ENCODE peak calls at places on chromosomes 5 and 9, in seven cellular contexts. One of them, this sample, is unnamed.
A peak's percentile ranks its signal among the peaks of the same experiment; 100 is the strongest.

GRCh38 chr9:85420750-85421149 is 321.0 kb downstream of the AGTPBP1 start:
- DNase-seq in psoas muscle: no peak
- DNase-seq in A549: no peak
- DNase-seq in fibroblast of lung: no peak
- DNase-seq in body of pancreas: no peak
- DNase-seq in transverse colon: no peak
- DNase-seq in AG10803: peak; percentile 28
- DNase-seq in this sample: no peak

GRCh38 chr5:127615916-127616315 is 33.0 kb upstream of the CTXN3 start:
- DNase-seq in transverse colon: no peak
- DNase-seq in body of pancreas: no peak
- DNase-seq in A549: no peak
- DNase-seq in fibroblast of lung: peak; percentile 5
- DNase-seq in psoas muscle: no peak
- DNase-seq in AG10803: peak; percentile 4
- DNase-seq in this sample: peak; percentile 14

GRCh38 chr5:65198777-65199120 is 283.0 kb downstream of the ADAMTS6 start:
- DNase-seq in body of pancreas: no peak
- DNase-seq in transverse colon: no peak
- DNase-seq in fibroblast of lung: peak; percentile 86
- DNase-seq in AG10803: peak; percentile 99
- DNase-seq in psoas muscle: no peak
- DNase-seq in A549: peak; percentile 33
- DNase-seq in this sample: peak; percentile 98

GRCh38 chr5:158409507-158409906 is 550.6 kb upstream of the CLINT1 start:
- DNase-seq in AG10803: no peak
- DNase-seq in A549: no peak
- DNase-seq in body of pancreas: no peak
- DNase-seq in psoas muscle: no peak
- DNase-seq in transverse colon: no peak
- DNase-seq in fibroblast of lung: no peak
- DNase-seq in this sample: no peak

GRCh38 chr9:12684923-12685468 is 8.2 kb upstream of the TYRP1 start:
- DNase-seq in transverse colon: no peak
- DNase-seq in fibroblast of lung: no peak
- DNase-seq in body of pancreas: no peak
- DNase-seq in A549: no peak
- DNase-seq in psoas muscle: no peak
- DNase-seq in AG10803: no peak
- DNase-seq in this sample: no peak

GRCh38 chr5:14560091-14560595 is 21.4 kb upstream of the OTULINL start:
- DNase-seq in transverse colon: peak; percentile 70
- DNase-seq in A549: no peak
- DNase-seq in psoas muscle: no peak
- DNase-seq in AG10803: no peak
- DNase-seq in body of pancreas: no peak
- DNase-seq in fibroblast of lung: no peak
- DNase-seq in this sample: no peak

GRCh38 chr5:163115011-163115410 is 322.4 kb upstream of the CCNG1 start:
- DNase-seq in transverse colon: no peak
- DNase-seq in body of pancreas: no peak
- DNase-seq in fibroblast of lung: no peak
- DNase-seq in psoas muscle: no peak
- DNase-seq in A549: no peak
- DNase-seq in AG10803: no peak
- DNase-seq in this sample: no peak

GRCh38 chr9:122087406-122088200 is 5.5 kb downstream of the TTLL11 start:
- DNase-seq in fibroblast of lung: peak; percentile 76
- DNase-seq in body of pancreas: no peak
- DNase-seq in transverse colon: no peak
- DNase-seq in psoas muscle: no peak
- DNase-seq in A549: no peak
- DNase-seq in AG10803: peak; percentile 78
- DNase-seq in this sample: peak; percentile 86

GRCh38 chr9:131276891-131277672 is 772 bp upstream of the FAM78A start:
- DNase-seq in body of pancreas: no peak
- DNase-seq in AG10803: no peak
- DNase-seq in transverse colon: no peak
- DNase-seq in fibroblast of lung: no peak
- DNase-seq in A549: no peak
- DNase-seq in psoas muscle: no peak
- DNase-seq in this sample: no peak

GRCh38 chr9:111037744-111038335 is 430 bp downstream of the LPAR1 start:
- DNase-seq in psoas muscle: peak; percentile 42
- DNase-seq in body of pancreas: peak; percentile 56
- DNase-seq in transverse colon: peak; percentile 42
- DNase-seq in AG10803: peak; percentile 40
- DNase-seq in fibroblast of lung: peak; percentile 31
- DNase-seq in A549: no peak
- DNase-seq in this sample: peak; percentile 77

GRCh38 chr9:97755618-97756267 is 58.6 kb upstream of the XPA start:
- DNase-seq in fibroblast of lung: no peak
- DNase-seq in psoas muscle: no peak
- DNase-seq in A549: no peak
- DNase-seq in body of pancreas: no peak
- DNase-seq in AG10803: no peak
- DNase-seq in transverse colon: no peak
- DNase-seq in this sample: no peak

GRCh38 chr5:134552301-134552700 is 26.8 kb downstream of the JADE2 start:
- DNase-seq in AG10803: peak; percentile 94
- DNase-seq in fibroblast of lung: peak; percentile 97
- DNase-seq in transverse colon: no peak
- DNase-seq in A549: no peak
- DNase-seq in psoas muscle: peak; percentile 75
- DNase-seq in body of pancreas: peak; percentile 78
- DNase-seq in this sample: peak; percentile 96

GRCh38 chr9:129898205-129898604 is 62.9 kb downstream of the USP20 start:
- DNase-seq in psoas muscle: no peak
- DNase-seq in A549: peak; percentile 37
- DNase-seq in body of pancreas: no peak
- DNase-seq in transverse colon: no peak
- DNase-seq in fibroblast of lung: peak; percentile 36
- DNase-seq in AG10803: peak; percentile 20
- DNase-seq in this sample: no peak

GRCh38 chr5:55997742-55998351 is 3.1 kb upstream of the IL6ST start:
- DNase-seq in A549: no peak
- DNase-seq in body of pancreas: no peak
- DNase-seq in AG10803: peak; percentile 40
- DNase-seq in transverse colon: no peak
- DNase-seq in psoas muscle: no peak
- DNase-seq in fibroblast of lung: peak; percentile 59
- DNase-seq in this sample: peak; percentile 92

GRCh38 chr5:55993628-55994501 is 898 bp downstream of the IL6ST start:
- DNase-seq in body of pancreas: no peak
- DNase-seq in A549: no peak
- DNase-seq in fibroblast of lung: peak; percentile 40
- DNase-seq in AG10803: peak; percentile 36
- DNase-seq in psoas muscle: no peak
- DNase-seq in transverse colon: no peak
- DNase-seq in this sample: no peak

GRCh38 chr5:55993013-55993412 is 1.8 kb downstream of the IL6ST start:
- DNase-seq in transverse colon: no peak
- DNase-seq in psoas muscle: no peak
- DNase-seq in A549: no peak
- DNase-seq in fibroblast of lung: peak; percentile 57
- DNase-seq in body of pancreas: no peak
- DNase-seq in AG10803: peak; percentile 48
- DNase-seq in this sample: no peak

GRCh38 chr5:55994502-55994997 is at the start of gene IL6ST:
- DNase-seq in psoas muscle: no peak
- DNase-seq in fibroblast of lung: peak; percentile 60
- DNase-seq in AG10803: peak; percentile 83
- DNase-seq in body of pancreas: peak; percentile 71
- DNase-seq in transverse colon: peak; percentile 60
- DNase-seq in A549: peak; percentile 60
- DNase-seq in this sample: peak; percentile 57

DNA sequence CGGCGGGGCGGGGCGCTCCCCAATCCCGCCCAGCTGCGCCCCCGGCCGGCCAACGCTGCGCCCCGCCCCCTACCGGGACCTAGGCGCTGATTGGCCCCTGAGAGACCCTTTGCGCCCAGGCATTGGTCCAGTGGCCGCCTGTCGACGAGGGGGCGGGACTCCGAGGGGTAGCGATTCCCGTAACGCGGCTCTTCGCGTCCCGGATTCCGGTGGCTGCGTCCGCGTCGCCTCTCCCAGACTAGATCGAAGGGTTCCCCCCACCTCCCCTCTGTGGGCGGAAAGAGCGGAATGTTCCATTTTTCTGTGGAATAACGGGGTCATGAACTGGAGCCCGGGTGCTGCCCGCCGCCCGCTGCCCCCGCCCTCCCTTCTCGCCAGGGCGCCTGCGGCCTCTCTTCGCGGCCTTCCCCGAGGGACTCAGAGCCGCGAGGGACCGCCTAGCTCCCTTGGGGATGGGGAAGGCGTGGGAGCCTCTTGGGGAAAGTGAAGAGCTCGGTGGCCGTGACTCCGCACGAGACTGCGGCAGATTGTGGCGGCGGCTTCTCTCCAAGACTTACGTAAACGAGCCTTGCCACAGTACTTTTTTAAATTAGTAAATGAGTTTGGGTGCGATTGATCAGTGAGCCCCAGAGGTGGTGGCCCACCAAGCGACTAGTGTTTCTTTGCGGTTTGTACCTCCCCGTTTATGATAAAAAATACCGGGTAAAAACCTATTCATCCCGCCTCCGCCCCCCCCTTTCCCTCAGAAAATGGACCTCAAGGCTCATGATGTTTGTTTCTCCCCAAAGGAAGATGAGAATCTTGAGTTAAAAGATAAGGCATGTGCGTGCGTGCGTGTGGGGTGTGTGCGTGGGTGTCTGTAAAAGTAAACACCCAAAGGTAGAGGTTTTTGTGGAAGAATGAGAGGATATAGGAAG is 493 bp upstream of the IL6ST start:
- DNase-seq in AG10803: peak; percentile 97
- DNase-seq in body of pancreas: peak; percentile 98
- DNase-seq in transverse colon: peak; percentile 98
- DNase-seq in fibroblast of lung: peak; percentile 98
- DNase-seq in psoas muscle: peak; percentile 99
- DNase-seq in A549: peak; percentile 96
- DNase-seq in this sample: peak; percentile 100
- TF ChIP-seq CTCF in AG10803: no peak
- TF ChIP-seq CTCF in body of pancreas: peak; percentile 39
- TF ChIP-seq CTCF in transverse colon: peak; percentile 0
- TF ChIP-seq CTCF in fibroblast of lung: no peak
- TF ChIP-seq CTCF in psoas muscle: no peak
- TF ChIP-seq CTCF in A549: no peak
- TF ChIP-seq CTCF in this sample: no peak

GRCh38 chr5:109030360-109031143 is 282.9 kb downstream of the FER start:
- DNase-seq in body of pancreas: no peak
- DNase-seq in A549: no peak
- DNase-seq in fibroblast of lung: no peak
- DNase-seq in psoas muscle: no peak
- DNase-seq in AG10803: no peak
- DNase-seq in transverse colon: no peak
- DNase-seq in this sample: no peak

GRCh38 chr5:109029847-109030246 is 282.1 kb downstream of the FER start:
- DNase-seq in A549: no peak
- DNase-seq in body of pancreas: no peak
- DNase-seq in transverse colon: no peak
- DNase-seq in AG10803: no peak
- DNase-seq in fibroblast of lung: no peak
- DNase-seq in psoas muscle: no peak
- DNase-seq in this sample: no peak

GRCh38 chr5:109028608-109029299 is 281.1 kb downstream of the FER start:
- DNase-seq in AG10803: no peak
- DNase-seq in psoas muscle: no peak
- DNase-seq in body of pancreas: no peak
- DNase-seq in fibroblast of lung: peak; percentile 28
- DNase-seq in transverse colon: no peak
- DNase-seq in A549: no peak
- DNase-seq in this sample: peak; percentile 36

GRCh38 chr5:109027983-109028607 is 280.4 kb downstream of the FER start:
- DNase-seq in fibroblast of lung: no peak
- DNase-seq in psoas muscle: no peak
- DNase-seq in AG10803: no peak
- DNase-seq in body of pancreas: no peak
- DNase-seq in transverse colon: no peak
- DNase-seq in A549: no peak
- DNase-seq in this sample: no peak
- H3K4me3 ChIP-seq in fibroblast of lung: no peak overlapping the region
- H3K4me3 ChIP-seq in psoas muscle: no peak overlapping the region
- H3K4me3 ChIP-seq in AG10803: no peak overlapping the region
- H3K4me3 ChIP-seq in body of pancreas: no peak overlapping the region
- H3K4me3 ChIP-seq in transverse colon: no peak overlapping the region
- H3K4me3 ChIP-seq in A549: no peak overlapping the region
- H3K4me3 ChIP-seq in this sample: no peak overlapping the region

GRCh38 chr5:148969291-148969690 is 93.6 kb downstream of the SH3TC2 start:
- DNase-seq in A549: no peak
- DNase-seq in psoas muscle: no peak
- DNase-seq in AG10803: peak; percentile 50
- DNase-seq in transverse colon: no peak
- DNase-seq in body of pancreas: no peak
- DNase-seq in fibroblast of lung: no peak
- DNase-seq in this sample: no peak
- TF ChIP-seq CTCF in A549: no peak
- TF ChIP-seq CTCF in psoas muscle: peak; percentile 12
- TF ChIP-seq CTCF in AG10803: no peak
- TF ChIP-seq CTCF in transverse colon: no peak
- TF ChIP-seq CTCF in body of pancreas: no peak
- TF ChIP-seq CTCF in fibroblast of lung: no peak
- TF ChIP-seq CTCF in this sample: no peak

GRCh38 chr5:150460781-150461180 is 11.2 kb upstream of the RPS14 start:
- DNase-seq in fibroblast of lung: no peak
- DNase-seq in AG10803: no peak
- DNase-seq in transverse colon: no peak
- DNase-seq in psoas muscle: no peak
- DNase-seq in body of pancreas: no peak
- DNase-seq in A549: no peak
- DNase-seq in this sample: no peak

GRCh38 chr5:150464554-150465012 is 15.0 kb upstream of the RPS14 start:
- DNase-seq in AG10803: peak; percentile 62
- DNase-seq in psoas muscle: no peak
- DNase-seq in A549: no peak
- DNase-seq in body of pancreas: no peak
- DNase-seq in fibroblast of lung: no peak
- DNase-seq in transverse colon: no peak
- DNase-seq in this sample: peak; percentile 49

GRCh38 chr5:150458819-150459557 is 9.4 kb upstream of the RPS14 start:
- DNase-seq in transverse colon: peak; percentile 89
- DNase-seq in body of pancreas: peak; percentile 84
- DNase-seq in fibroblast of lung: peak; percentile 36
- DNase-seq in AG10803: peak; percentile 59
- DNase-seq in psoas muscle: peak; percentile 79
- DNase-seq in A549: peak; percentile 81
- DNase-seq in this sample: peak; percentile 82

GRCh38 chr5:150457562-150458240 is 8.2 kb upstream of the RPS14 start:
- DNase-seq in transverse colon: no peak
- DNase-seq in AG10803: no peak
- DNase-seq in body of pancreas: no peak
- DNase-seq in psoas muscle: no peak
- DNase-seq in A549: no peak
- DNase-seq in fibroblast of lung: no peak
- DNase-seq in this sample: no peak

DNA sequence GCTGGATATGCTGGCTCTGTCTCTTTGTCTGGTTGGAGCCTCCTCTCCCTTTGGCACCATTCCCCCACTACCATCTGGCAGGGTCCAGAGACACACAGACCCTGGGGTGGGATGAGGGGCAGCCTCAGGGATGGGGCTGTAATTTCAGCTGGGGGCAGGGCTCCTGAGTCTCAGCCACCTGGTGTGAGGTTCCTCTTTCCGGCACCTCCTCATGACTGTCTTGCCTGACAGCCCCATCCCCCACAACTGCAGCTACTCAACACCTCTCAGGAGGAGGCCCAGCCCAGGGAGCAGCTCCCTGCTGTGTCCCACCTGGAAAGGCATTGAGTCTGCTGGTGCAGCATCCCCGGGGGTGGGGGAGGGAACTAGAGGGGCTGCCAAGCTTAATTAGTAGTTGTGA is 11.7 kb upstream of the RPS14 start:
- DNase-seq in fibroblast of lung: no peak
- DNase-seq in A549: no peak
- DNase-seq in body of pancreas: no peak
- DNase-seq in psoas muscle: no peak
- DNase-seq in transverse colon: peak; percentile 56
- DNase-seq in AG10803: no peak
- DNase-seq in this sample: no peak
- H3K4me3 ChIP-seq in fibroblast of lung: no peak overlapping the region
- H3K4me3 ChIP-seq in A549: no peak overlapping the region
- H3K4me3 ChIP-seq in body of pancreas: no peak overlapping the region
- H3K4me3 ChIP-seq in psoas muscle: no peak overlapping the region
- H3K4me3 ChIP-seq in transverse colon: no peak overlapping the region
- H3K4me3 ChIP-seq in AG10803: no peak overlapping the region
- H3K4me3 ChIP-seq in this sample: no peak overlapping the region

This sample was measured in foreskin fibroblast.